ENCODE peak calls at places on chromosomes 3 and 15, in four cellular contexts. One of them, this sample, is unnamed.

GRCh38 chr3:190384241-190384863 is 3.6 kb upstream of the CLDN16 start:
- DNase-seq in H54: no peak
- DNase-seq in pons: peak
- DNase-seq in stimulated activated CD8-positive, alpha-beta memory T cell treated with anti-CD3 and anti-CD28 coated beads, Interleukin-7, amount 100 ng/mL, for 1 hour: no peak
- DNase-seq in this sample: no peak

GRCh38 chr3:149245738-149246451 is 24.3 kb upstream of the CP start:
- DNase-seq in H54: no peak
- DNase-seq in pons: peak
- DNase-seq in stimulated activated CD8-positive, alpha-beta memory T cell treated with anti-CD3 and anti-CD28 coated beads, Interleukin-7, amount 100 ng/mL, for 1 hour: no peak
- DNase-seq in this sample: no peak

GRCh38 chr15:76206325-76206976 is 104.8 kb downstream of the ETFA start:
- DNase-seq in stimulated activated CD8-positive, alpha-beta memory T cell treated with anti-CD3 and anti-CD28 coated beads, Interleukin-7, amount 100 ng/mL, for 1 hour: no peak
- DNase-seq in H54: no peak
- DNase-seq in pons: peak
- DNase-seq in this sample: peak

GRCh38 chr15:91199511-91199910 is 99.5 kb downstream of the SV2B start:
- DNase-seq in H54: no peak
- DNase-seq in stimulated activated CD8-positive, alpha-beta memory T cell treated with anti-CD3 and anti-CD28 coated beads, Interleukin-7, amount 100 ng/mL, for 1 hour: no peak
- DNase-seq in pons: no peak
- DNase-seq in this sample: peak

GRCh38 chr3:24264748-24265158 is 229.9 kb downstream of the THRB start:
- DNase-seq in pons: peak
- DNase-seq in stimulated activated CD8-positive, alpha-beta memory T cell treated with anti-CD3 and anti-CD28 coated beads, Interleukin-7, amount 100 ng/mL, for 1 hour: no peak
- DNase-seq in H54: peak
- DNase-seq in this sample: no peak

GRCh38 chr3:55486101-55486856 is 827 bp downstream of the WNT5A start:
- DNase-seq in pons: peak
- DNase-seq in H54: no peak
- DNase-seq in stimulated activated CD8-positive, alpha-beta memory T cell treated with anti-CD3 and anti-CD28 coated beads, Interleukin-7, amount 100 ng/mL, for 1 hour: no peak
- DNase-seq in this sample: no peak

GRCh38 chr3:184058029-184058428 is 5.2 kb downstream of the HTR3C start:
- DNase-seq in stimulated activated CD8-positive, alpha-beta memory T cell treated with anti-CD3 and anti-CD28 coated beads, Interleukin-7, amount 100 ng/mL, for 1 hour: no peak
- DNase-seq in pons: no peak
- DNase-seq in H54: no peak
- DNase-seq in this sample: no peak

GRCh38 chr15:76377751-76378150 is 41.2 kb downstream of the ISL2 start:
- DNase-seq in stimulated activated CD8-positive, alpha-beta memory T cell treated with anti-CD3 and anti-CD28 coated beads, Interleukin-7, amount 100 ng/mL, for 1 hour: no peak
- DNase-seq in H54: no peak
- DNase-seq in pons: no peak
- DNase-seq in this sample: no peak

GRCh38 chr3:123493912-123494311 is 45.0 kb upstream of the ADCY5 start:
- DNase-seq in stimulated activated CD8-positive, alpha-beta memory T cell treated with anti-CD3 and anti-CD28 coated beads, Interleukin-7, amount 100 ng/mL, for 1 hour: no peak
- DNase-seq in H54: no peak
- DNase-seq in pons: no peak
- DNase-seq in this sample: no peak

GRCh38 chr3:38454884-38455638 is 1.4 kb downstream of the ACVR2B start:
- DNase-seq in H54: peak
- DNase-seq in stimulated activated CD8-positive, alpha-beta memory T cell treated with anti-CD3 and anti-CD28 coated beads, Interleukin-7, amount 100 ng/mL, for 1 hour: no peak
- DNase-seq in pons: peak
- DNase-seq in this sample: peak

GRCh38 chr3:55879901-55880331 is 392.8 kb upstream of the WNT5A start:
- DNase-seq in H54: no peak
- DNase-seq in stimulated activated CD8-positive, alpha-beta memory T cell treated with anti-CD3 and anti-CD28 coated beads, Interleukin-7, amount 100 ng/mL, for 1 hour: no peak
- DNase-seq in pons: no peak
- DNase-seq in this sample: no peak

GRCh38 chr3:71956716-71957115 is 171.8 kb upstream of the PROK2 start:
- DNase-seq in H54: no peak
- DNase-seq in pons: peak
- DNase-seq in stimulated activated CD8-positive, alpha-beta memory T cell treated with anti-CD3 and anti-CD28 coated beads, Interleukin-7, amount 100 ng/mL, for 1 hour: no peak
- DNase-seq in this sample: no peak

GRCh38 chr3:48042071-48042760 is 26.0 kb upstream of the MAP4 start:
- DNase-seq in pons: no peak
- DNase-seq in H54: no peak
- DNase-seq in stimulated activated CD8-positive, alpha-beta memory T cell treated with anti-CD3 and anti-CD28 coated beads, Interleukin-7, amount 100 ng/mL, for 1 hour: no peak
- DNase-seq in this sample: no peak

GRCh38 chr3:159852821-159853505 is 135.7 kb upstream of the IL12A start:
- DNase-seq in pons: peak
- DNase-seq in H54: peak
- DNase-seq in stimulated activated CD8-positive, alpha-beta memory T cell treated with anti-CD3 and anti-CD28 coated beads, Interleukin-7, amount 100 ng/mL, for 1 hour: no peak
- DNase-seq in this sample: peak

GRCh38 chr3:9000041-9000440 is 36.8 kb upstream of the RAD18 start:
- DNase-seq in stimulated activated CD8-positive, alpha-beta memory T cell treated with anti-CD3 and anti-CD28 coated beads, Interleukin-7, amount 100 ng/mL, for 1 hour: no peak
- DNase-seq in pons: no peak
- DNase-seq in H54: no peak
- DNase-seq in this sample: no peak

GRCh38 chr3:58998476-58999117 is 51.2 kb downstream of the CFAP20DC start:
- DNase-seq in H54: peak
- DNase-seq in pons: no peak
- DNase-seq in stimulated activated CD8-positive, alpha-beta memory T cell treated with anti-CD3 and anti-CD28 coated beads, Interleukin-7, amount 100 ng/mL, for 1 hour: no peak
- DNase-seq in this sample: no peak

GRCh38 chr3:31704651-31705179 is 172.0 kb downstream of the STT3B start:
- DNase-seq in stimulated activated CD8-positive, alpha-beta memory T cell treated with anti-CD3 and anti-CD28 coated beads, Interleukin-7, amount 100 ng/mL, for 1 hour: no peak
- DNase-seq in pons: no peak
- DNase-seq in H54: peak
- DNase-seq in this sample: no peak

GRCh38 chr3:71127463-71128243 is 455.9 kb downstream of the FOXP1 start:
- DNase-seq in pons: no peak
- DNase-seq in stimulated activated CD8-positive, alpha-beta memory T cell treated with anti-CD3 and anti-CD28 coated beads, Interleukin-7, amount 100 ng/mL, for 1 hour: no peak
- DNase-seq in H54: no peak
- DNase-seq in this sample: no peak

GRCh38 chr15:60585743-60586708 is 107.1 kb upstream of the ICE2 start:
- DNase-seq in pons: peak
- DNase-seq in H54: no peak
- DNase-seq in stimulated activated CD8-positive, alpha-beta memory T cell treated with anti-CD3 and anti-CD28 coated beads, Interleukin-7, amount 100 ng/mL, for 1 hour: peak
- DNase-seq in this sample: peak

GRCh38 chr3:155548194-155548593 is 196.7 kb downstream of the PLCH1 start:
- DNase-seq in stimulated activated CD8-positive, alpha-beta memory T cell treated with anti-CD3 and anti-CD28 coated beads, Interleukin-7, amount 100 ng/mL, for 1 hour: no peak
- DNase-seq in H54: peak
- DNase-seq in pons: no peak
- DNase-seq in this sample: no peak

GRCh38 chr15:98873441-98874218 is 134.0 kb downstream of the PGPEP1L start:
- DNase-seq in pons: no peak
- DNase-seq in stimulated activated CD8-positive, alpha-beta memory T cell treated with anti-CD3 and anti-CD28 coated beads, Interleukin-7, amount 100 ng/mL, for 1 hour: no peak
- DNase-seq in H54: peak
- DNase-seq in this sample: no peak

GRCh38 chr3:15703346-15703745 is 94.4 kb downstream of the ANKRD28 start:
- DNase-seq in H54: no peak
- DNase-seq in pons: no peak
- DNase-seq in stimulated activated CD8-positive, alpha-beta memory T cell treated with anti-CD3 and anti-CD28 coated beads, Interleukin-7, amount 100 ng/mL, for 1 hour: no peak
- DNase-seq in this sample: no peak

GRCh38 chr15:51731549-51732267 is 5.7 kb downstream of the LYSMD2 start:
- DNase-seq in pons: peak
- DNase-seq in H54: no peak
- DNase-seq in stimulated activated CD8-positive, alpha-beta memory T cell treated with anti-CD3 and anti-CD28 coated beads, Interleukin-7, amount 100 ng/mL, for 1 hour: no peak
- DNase-seq in this sample: no peak

GRCh38 chr3:170107926-170108325 is 70.1 kb downstream of the GPR160 start:
- DNase-seq in H54: no peak
- DNase-seq in pons: no peak
- DNase-seq in stimulated activated CD8-positive, alpha-beta memory T cell treated with anti-CD3 and anti-CD28 coated beads, Interleukin-7, amount 100 ng/mL, for 1 hour: no peak
- DNase-seq in this sample: no peak

GRCh38 chr3:60610441-60611112 is 640.7 kb downstream of the FHIT start:
- DNase-seq in H54: peak
- DNase-seq in pons: no peak
- DNase-seq in stimulated activated CD8-positive, alpha-beta memory T cell treated with anti-CD3 and anti-CD28 coated beads, Interleukin-7, amount 100 ng/mL, for 1 hour: no peak
- DNase-seq in this sample: no peak

GRCh38 chr3:169526246-169526645 is 137.3 kb downstream of the MECOM start:
- DNase-seq in pons: no peak
- DNase-seq in stimulated activated CD8-positive, alpha-beta memory T cell treated with anti-CD3 and anti-CD28 coated beads, Interleukin-7, amount 100 ng/mL, for 1 hour: no peak
- DNase-seq in H54: peak
- DNase-seq in this sample: no peak

GRCh38 chr3:119529883-119530282 is 29.5 kb downstream of the CD80 start:
- DNase-seq in pons: no peak
- DNase-seq in stimulated activated CD8-positive, alpha-beta memory T cell treated with anti-CD3 and anti-CD28 coated beads, Interleukin-7, amount 100 ng/mL, for 1 hour: no peak
- DNase-seq in H54: no peak
- DNase-seq in this sample: no peak